ENCODE peak calls at places on chromosomes 3 and 15, in ten cellular contexts. M is choroid plexus epithelial cell, R is GM10248, K is psoas muscle, U is upper lobe of right lung, O is left ventricle myocardium inferior, E is HFFc6, N is upper lobe of left lung, T is B cell, Q is NB4. Y is an unnamed sample.

GRCh38 chr3:70358978-70359580 is 46.6 kb upstream of the MDFIC2 start:
- DNase-seq in M (peak), R (no peak), K (no peak), U (no peak), O (no peak), E (peak), N (no peak), T (no peak), Q (peak), Y (no peak)

GRCh38 chr3:159672728-159673471 is 315.7 kb upstream of the IL12A start:
- DNase-seq in M (peak), R (no peak), K (no peak), U (no peak), O (no peak), E (no peak), N (no peak), T (no peak), Q (no peak), Y (no peak)

GRCh38 chr3:7709383-7710082 is 792.1 kb upstream of the LMCD1 start:
- DNase-seq in M (peak), R (no peak), K (no peak), U (no peak), O (no peak), E (no peak), N (no peak), T (no peak), Q (no peak), Y (no peak)

GRCh38 chr15:43187544-43188155 is 2.4 kb downstream of the CCNDBP1 start:
- DNase-seq in M (peak), R (no peak), K (no peak), U (no peak), O (no peak), E (peak), N (no peak), T (no peak), Q (peak), Y (no peak)

GRCh38 chr15:77039817-77040216 is 31.1 kb downstream of the TSPAN3 start:
- DNase-seq in M (no peak), R (no peak), K (no peak), U (peak), O (peak), E (no peak), N (peak), T (no peak), Q (no peak), Y (no peak)

GRCh38 chr3:149703474-149703873 is 45.6 kb upstream of the WWTR1 start:
- DNase-seq in M (peak), R (no peak), K (peak), U (no peak), O (peak), E (no peak), N (no peak), T (no peak), Q (peak), Y (no peak)

GRCh38 chr3:2354702-2355101 is 256.0 kb downstream of the CNTN4 start:
- DNase-seq in M (peak), R (no peak), K (no peak), U (no peak), O (no peak), E (no peak), N (no peak), T (no peak), Q (no peak), Y (no peak)

GRCh38 chr3:46094506-46094905 is 67.2 kb upstream of the XCR1 start:
- DNase-seq in M (no peak), R (no peak), K (no peak), U (no peak), O (no peak), E (no peak), N (no peak), T (no peak), Q (no peak), Y (peak)

GRCh38 chr3:16253601-16254000 is 11.1 kb downstream of the DPH3 start:
- DNase-seq in M (peak), R (no peak), K (peak), U (peak), O (peak), E (no peak), N (peak), T (no peak), Q (peak), Y (no peak)

GRCh38 chr3:18393906-18394305 is 31.2 kb downstream of the SATB1 start:
- DNase-seq in M (peak), R (no peak), K (no peak), U (no peak), O (no peak), E (no peak), N (no peak), T (no peak), Q (no peak), Y (no peak)

GRCh38 chr15:65363306-65363705 is 14.5 kb downstream of the IGDCC3 start:
- DNase-seq in M (no peak), R (no peak), K (no peak), U (peak), O (no peak), E (no peak), N (no peak), T (no peak), Q (no peak), Y (no peak)

GRCh38 chr3:114480442-114480841 is 186.6 kb downstream of the TIGIT start:
- DNase-seq in M (peak), R (no peak), K (no peak), U (no peak), O (no peak), E (no peak), N (no peak), T (no peak), Q (no peak), Y (no peak)

GRCh38 chr3:120770891-120771290 is 28.3 kb downstream of the GTF2E1 start:
- DNase-seq in M (no peak), R (no peak), K (no peak), U (no peak), O (no peak), E (no peak), N (no peak), T (no peak), Q (no peak), Y (no peak)

GRCh38 chr3:16369247-16369646 is 104.2 kb downstream of the OXNAD1 start:
- DNase-seq in M (no peak), R (no peak), K (no peak), U (no peak), O (no peak), E (no peak), N (no peak), T (no peak), Q (no peak), Y (no peak)

GRCh38 chr3:54099381-54099780 is 23.0 kb upstream of the CACNA2D3 start:
- DNase-seq in M (no peak), R (no peak), K (no peak), U (no peak), O (no peak), E (no peak), N (no peak), T (no peak), Q (no peak), Y (no peak)

GRCh38 chr3:129312021-129312639 is 33.5 kb downstream of the HMCES start:
- DNase-seq in M (no peak), R (no peak), K (peak), U (no peak), O (no peak), E (peak), N (no peak), T (peak), Q (peak), Y (no peak)

GRCh38 chr3:184588776-184589175 is 27.2 kb downstream of the EPHB3 start:
- DNase-seq in M (no peak), R (no peak), K (no peak), U (no peak), O (no peak), E (no peak), N (no peak), T (no peak), Q (no peak), Y (no peak)

GRCh38 chr3:60107275-60107674 is 1057.5 kb upstream of the CFAP20DC start:
- DNase-seq in M (no peak), R (no peak), K (no peak), U (no peak), O (no peak), E (no peak), N (no peak), T (no peak), Q (no peak), Y (no peak)

GRCh38 chr3:135970500-135971116 is 5.1 kb downstream of the PPP2R3A start:
- DNase-seq in M (no peak), R (no peak), K (no peak), U (no peak), O (no peak), E (no peak), N (no peak), T (no peak), Q (peak), Y (no peak)

GRCh38 chr15:89501646-89502045 is 5.3 kb upstream of the RHCG start:
- DNase-seq in M (no peak), R (no peak), K (no peak), U (no peak), O (no peak), E (no peak), N (no peak), T (no peak), Q (no peak), Y (no peak)

GRCh38 chr3:184144505-184144904 is 9.3 kb downstream of the EIF2B5 start:
- DNase-seq in M (no peak), R (no peak), K (peak), U (no peak), O (no peak), E (no peak), N (no peak), T (no peak), Q (no peak), Y (no peak)

GRCh38 chr3:196968233-196969000 is at the start of gene PIGZ:
- DNase-seq in M (no peak), R (peak), K (peak), U (peak), O (peak), E (no peak), N (peak), T (peak), Q (peak), Y (no peak)

GRCh38 chr3:59970384-59970783 is 920.6 kb upstream of the CFAP20DC start:
- DNase-seq in M (no peak), R (no peak), K (no peak), U (no peak), O (no peak), E (no peak), N (no peak), T (no peak), Q (no peak), Y (no peak)

GRCh38 chr3:27166888-27167287 is 202.3 kb downstream of the NEK10 start:
- DNase-seq in M (peak), R (no peak), K (no peak), U (no peak), O (no peak), E (peak), N (no peak), T (no peak), Q (no peak), Y (no peak)

GRCh38 chr3:143421556-143421955 is 302.0 kb downstream of the CHST2 start:
- DNase-seq in M (peak), R (no peak), K (no peak), U (no peak), O (no peak), E (peak), N (no peak), T (no peak), Q (no peak), Y (no peak)

GRCh38 chr3:139839659-139840058 is 95.3 kb upstream of the CLSTN2 start:
- DNase-seq in M (no peak), R (no peak), K (no peak), U (no peak), O (no peak), E (no peak), N (no peak), T (no peak), Q (no peak), Y (no peak)

GRCh38 chr3:8739757-8740508 is 6.3 kb downstream of the CAV3 start:
- DNase-seq in M (peak), R (no peak), K (no peak), U (no peak), O (no peak), E (peak), N (no peak), T (no peak), Q (peak), Y (no peak)

GRCh38 chr15:35549567-35549966 is 3.6 kb upstream of the DPH6 start:
- DNase-seq in M (no peak), R (no peak), K (no peak), U (no peak), O (no peak), E (no peak), N (no peak), T (no peak), Q (no peak), Y (no peak)

GRCh38 chr3:125161607-125162219 is 50.8 kb downstream of the SLC12A8 start:
- DNase-seq in M (no peak), R (no peak), K (peak), U (no peak), O (peak), E (no peak), N (no peak), T (no peak), Q (no peak), Y (no peak)

GRCh38 chr15:68205558-68205944 is 419 bp upstream of the CALML4 start:
- DNase-seq in M (no peak), R (no peak), K (no peak), U (no peak), O (no peak), E (no peak), N (no peak), T (no peak), Q (no peak), Y (no peak)

GRCh38 chr15:72271895-72272212 is 500 bp downstream of the PARP6 start:
- DNase-seq in M (peak), R (peak), K (no peak), U (no peak), O (no peak), E (no peak), N (no peak), T (no peak), Q (peak), Y (no peak)

GRCh38 chr3:120472121-120472844 is 21.5 kb upstream of the FSTL1 start:
- DNase-seq in M (no peak), R (no peak), K (no peak), U (no peak), O (no peak), E (no peak), N (no peak), T (no peak), Q (no peak), Y (no peak)

GRCh38 chr15:44798815-44799214 is 62.5 kb downstream of the TRIM69 start:
- DNase-seq in M (peak), R (no peak), K (no peak), U (no peak), O (no peak), E (no peak), N (no peak), T (no peak), Q (peak), Y (no peak)

GRCh38 chr3:29827756-29828155 is 546.9 kb downstream of the RBMS3 start:
- DNase-seq in M (peak), R (no peak), K (no peak), U (no peak), O (no peak), E (peak), N (no peak), T (no peak), Q (no peak), Y (no peak)

GRCh38 chr3:58621086-58621830 is 44.1 kb upstream of the FAM107A start:
- DNase-seq in M (no peak), R (no peak), K (no peak), U (no peak), O (no peak), E (no peak), N (no peak), T (no peak), Q (no peak), Y (no peak)

GRCh38 chr3:123606527-123606926 is 21.7 kb upstream of the HACD2 start:
- DNase-seq in M (no peak), R (no peak), K (no peak), U (no peak), O (no peak), E (no peak), N (no peak), T (no peak), Q (no peak), Y (no peak)

GRCh38 chr3:156300373-156300772 is 180.0 kb downstream of the KCNAB1 start:
- DNase-seq in M (no peak), R (no peak), K (no peak), U (no peak), O (no peak), E (no peak), N (no peak), T (no peak), Q (no peak), Y (no peak)

GRCh38 chr3:195196266-195196665 is 74.7 kb downstream of the XXYLT1 start:
- DNase-seq in M (peak), R (no peak), K (no peak), U (no peak), O (no peak), E (peak), N (peak), T (no peak), Q (no peak), Y (peak)
- TF ChIP-seq CTCF in M (peak), R (no peak), K (no peak), U (no peak), O (no peak), E (no peak), N (no peak), T (no peak), Q (no peak), Y (no peak)

DNA sequence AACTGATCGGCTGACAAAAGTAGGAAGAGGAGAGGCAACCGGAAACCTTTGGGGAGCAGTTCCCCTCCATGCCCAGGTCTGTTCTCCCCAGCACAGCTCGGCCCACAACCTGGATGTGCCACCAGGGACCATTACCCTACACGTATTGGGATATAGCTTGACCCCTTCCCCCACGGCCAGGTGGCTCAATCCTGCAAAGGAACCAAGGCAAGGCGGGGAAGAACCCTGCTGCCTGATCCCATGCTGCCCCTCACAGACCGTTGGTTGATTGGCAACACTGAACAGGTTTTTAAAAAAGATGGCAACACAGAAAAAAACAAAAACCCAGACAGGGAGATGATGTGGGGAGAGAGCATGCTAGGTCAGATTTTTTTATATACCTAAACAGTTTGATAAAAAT is 19.6 kb upstream of the TCAIM start:
- DNase-seq in M (no peak), R (no peak), K (no peak), U (no peak), O (no peak), E (no peak), N (no peak), T (no peak), Q (peak), Y (no peak)
- TF ChIP-seq CTCF in M (no peak), R (no peak), K (no peak), U (no peak), O (no peak), E (no peak), N (no peak), T (no peak), Q (no peak), Y (no peak)

GRCh38 chr3:170725285-170725731 is 139.4 kb upstream of the SLC7A14 start:
- DNase-seq in M (peak), R (no peak), K (no peak), U (no peak), O (no peak), E (peak), N (no peak), T (no peak), Q (no peak), Y (no peak)
- TF ChIP-seq CTCF in M (no peak), R (no peak), K (no peak), U (no peak), O (no peak), E (peak), N (no peak), T (no peak), Q (no peak), Y (no peak)

DNA sequence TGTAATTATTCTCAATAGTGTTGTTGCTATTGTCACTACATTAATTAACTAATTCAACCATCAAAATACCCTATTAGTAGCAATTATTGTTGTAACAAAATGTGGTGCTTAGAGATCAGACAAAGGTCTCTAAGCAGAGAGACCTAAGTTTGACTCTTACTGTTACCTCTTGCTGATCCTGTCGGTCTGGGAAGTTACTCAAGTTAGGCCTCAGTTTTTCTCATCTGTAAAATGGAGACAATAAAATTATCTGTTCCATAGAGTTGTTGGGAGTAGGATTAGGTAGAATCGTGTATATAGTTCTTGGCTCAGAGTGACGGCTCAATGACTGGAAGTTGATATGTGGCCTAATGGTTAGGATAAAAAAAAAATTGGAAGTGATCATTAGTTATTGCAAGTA is 69.8 kb upstream of the ARL8B start:
- DNase-seq in M (no peak), R (no peak), K (no peak), U (no peak), O (no peak), E (no peak), N (no peak), T (no peak), Q (no peak), Y (no peak)
- TF ChIP-seq CTCF in M (no peak), R (no peak), K (no peak), U (no peak), O (no peak), E (no peak), N (no peak), T (no peak), Q (no peak), Y (no peak)

GRCh38 chr3:161551697-161552096 is 55.1 kb downstream of the OTOL1 start:
- DNase-seq in M (no peak), R (no peak), K (no peak), U (no peak), O (no peak), E (no peak), N (no peak), T (no peak), Q (no peak), Y (no peak)
- TF ChIP-seq CTCF in M (no peak), R (no peak), K (no peak), U (no peak), O (no peak), E (no peak), N (no peak), T (no peak), Q (no peak), Y (no peak)

GRCh38 chr15:91790826-91791225 is 62.7 kb upstream of the SLCO3A1 start:
- DNase-seq in M (peak), R (no peak), K (no peak), U (no peak), O (no peak), E (no peak), N (peak), T (no peak), Q (no peak), Y (no peak)

GRCh38 chr15:91793771-91794170 is 59.7 kb upstream of the SLCO3A1 start:
- DNase-seq in M (no peak), R (no peak), K (no peak), U (no peak), O (no peak), E (no peak), N (no peak), T (no peak), Q (no peak), Y (no peak)

GRCh38 chr15:91787198-91787597 is 66.3 kb upstream of the SLCO3A1 start:
- DNase-seq in M (no peak), R (no peak), K (no peak), U (no peak), O (no peak), E (no peak), N (no peak), T (no peak), Q (no peak), Y (no peak)

GRCh38 chr15:91784973-91785709 is 68.4 kb upstream of the SLCO3A1 start:
- DNase-seq in M (no peak), R (no peak), K (no peak), U (no peak), O (no peak), E (no peak), N (no peak), T (no peak), Q (no peak), Y (no peak)

DNA sequence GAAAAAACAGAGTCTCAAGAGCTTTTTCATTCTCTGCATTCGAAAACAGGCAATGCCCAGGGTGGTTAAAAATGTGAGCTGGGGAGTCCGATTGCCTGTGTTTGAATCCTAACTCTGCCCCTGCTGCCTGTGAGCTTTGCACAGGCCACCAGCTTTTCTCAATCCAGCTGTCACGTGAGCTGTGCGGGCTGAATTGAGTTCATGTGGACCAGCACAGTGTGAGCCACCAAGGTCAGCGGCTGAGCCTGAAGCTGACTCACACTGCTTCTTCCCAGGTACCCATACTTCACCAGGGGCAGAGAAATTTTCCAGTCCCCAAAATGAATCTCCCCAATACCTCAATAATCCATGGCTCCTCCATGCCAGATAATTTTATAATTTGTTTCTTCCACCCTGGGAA is 64.4 kb upstream of the SLCO3A1 start:
- DNase-seq in M (no peak), R (no peak), K (no peak), U (no peak), O (no peak), E (no peak), N (no peak), T (no peak), Q (no peak), Y (no peak)
- TF ChIP-seq CTCF in M (no peak), R (no peak), K (no peak), U (no peak), O (no peak), E (no peak), N (no peak), T (no peak), Q (no peak), Y (no peak)

GRCh38 chr15:40702077-40702476 is 7.1 kb downstream of the RAD51 start:
- DNase-seq in M (peak), R (no peak), K (no peak), U (no peak), O (no peak), E (no peak), N (no peak), T (no peak), Q (peak), Y (no peak)
- TF ChIP-seq CTCF in M (peak), R (peak), K (no peak), U (no peak), O (no peak), E (peak), N (no peak), T (peak), Q (no peak), Y (peak)

GRCh38 chr3:77562089-77562488 is 522.2 kb downstream of the ROBO2 start:
- DNase-seq in M (no peak), R (no peak), K (no peak), U (no peak), O (no peak), E (no peak), N (no peak), T (no peak), Q (no peak), Y (no peak)

GRCh38 chr3:77563012-77563411 is 523.1 kb downstream of the ROBO2 start:
- DNase-seq in M (no peak), R (no peak), K (no peak), U (no peak), O (no peak), E (no peak), N (no peak), T (no peak), Q (no peak), Y (no peak)
- TF ChIP-seq CTCF in M (no peak), R (no peak), K (no peak), U (no peak), O (no peak), E (no peak), N (no peak), T (no peak), Q (no peak), Y (no peak)

Y was measured in type B pancreatic cell.